ENCODE peak calls at places on chromosomes 5 and 9, in six cellular contexts. One of them, this sample, is unnamed.

GRCh38 chr5:30853158-30853557 is 340.3 kb upstream of the CDH6 start:
- DNase-seq in GM12878: no peak
- DNase-seq in K562: no peak
- DNase-seq in HepG2: no peak
- DNase-seq in SK-N-SH: no peak
- DNase-seq in H1: no peak
- DNase-seq in this sample: no peak

GRCh38 chr5:112763165-112763564 is 25.5 kb downstream of the APC start:
- DNase-seq in SK-N-SH: no peak
- DNase-seq in K562: no peak
- DNase-seq in H1: no peak
- DNase-seq in GM12878: no peak
- DNase-seq in HepG2: no peak
- DNase-seq in this sample: no peak

GRCh38 chr5:18113724-18114123 is 479.5 kb downstream of the TAF11L14 start:
- DNase-seq in HepG2: no peak
- DNase-seq in SK-N-SH: no peak
- DNase-seq in H1: no peak
- DNase-seq in K562: no peak
- DNase-seq in GM12878: no peak
- DNase-seq in this sample: peak

GRCh38 chr9:86350006-86350755 is 4.0 kb downstream of the TUT7 start:
- DNase-seq in SK-N-SH: no peak
- DNase-seq in HepG2: no peak
- DNase-seq in GM12878: no peak
- DNase-seq in K562: no peak
- DNase-seq in H1: no peak
- DNase-seq in this sample: no peak

GRCh38 chr5:14600846-14601245 is 19.3 kb downstream of the OTULINL start:
- DNase-seq in H1: no peak
- DNase-seq in K562: no peak
- DNase-seq in HepG2: no peak
- DNase-seq in GM12878: no peak
- DNase-seq in SK-N-SH: no peak
- DNase-seq in this sample: no peak

GRCh38 chr5:82796643-82797416 is 280.4 kb downstream of the TMEM167A start:
- DNase-seq in GM12878: no peak
- DNase-seq in H1: no peak
- DNase-seq in K562: no peak
- DNase-seq in HepG2: no peak
- DNase-seq in SK-N-SH: no peak
- DNase-seq in this sample: no peak

GRCh38 chr5:56314536-56314935 is 81.4 kb upstream of the ANKRD55 start:
- DNase-seq in SK-N-SH: no peak
- DNase-seq in GM12878: no peak
- DNase-seq in H1: no peak
- DNase-seq in HepG2: peak
- DNase-seq in K562: peak
- DNase-seq in this sample: peak

GRCh38 chr5:174724484-174725260 is at the start of gene MSX2:
- DNase-seq in H1: no peak
- DNase-seq in SK-N-SH: peak
- DNase-seq in GM12878: no peak
- DNase-seq in HepG2: no peak
- DNase-seq in K562: no peak
- DNase-seq in this sample: peak

GRCh38 chr5:180817847-180818246 is 15.2 kb upstream of the MGAT1 start:
- DNase-seq in GM12878: no peak
- DNase-seq in HepG2: no peak
- DNase-seq in H1: no peak
- DNase-seq in SK-N-SH: no peak
- DNase-seq in K562: no peak
- DNase-seq in this sample: no peak

GRCh38 chr9:2764371-2764770 is 47.1 kb downstream of the KCNV2 start:
- DNase-seq in HepG2: no peak
- DNase-seq in GM12878: peak
- DNase-seq in H1: no peak
- DNase-seq in K562: no peak
- DNase-seq in SK-N-SH: no peak
- DNase-seq in this sample: no peak

GRCh38 chr5:145341842-145342241 is 493.3 kb downstream of the PRELID2 start:
- DNase-seq in SK-N-SH: no peak
- DNase-seq in K562: no peak
- DNase-seq in HepG2: no peak
- DNase-seq in H1: no peak
- DNase-seq in GM12878: no peak
- DNase-seq in this sample: no peak

GRCh38 chr5:174426388-174426787 is 298.0 kb upstream of the MSX2 start:
- DNase-seq in GM12878: no peak
- DNase-seq in HepG2: no peak
- DNase-seq in K562: no peak
- DNase-seq in H1: no peak
- DNase-seq in SK-N-SH: no peak
- DNase-seq in this sample: no peak

GRCh38 chr5:55415071-55415470 is 107.3 kb downstream of the MTREX start:
- DNase-seq in GM12878: no peak
- DNase-seq in SK-N-SH: no peak
- DNase-seq in K562: no peak
- DNase-seq in H1: no peak
- DNase-seq in HepG2: no peak
- DNase-seq in this sample: no peak

GRCh38 chr5:154320209-154320608 is 125.6 kb upstream of the SAP30L start:
- DNase-seq in K562: no peak
- DNase-seq in HepG2: no peak
- DNase-seq in SK-N-SH: no peak
- DNase-seq in GM12878: no peak
- DNase-seq in H1: no peak
- DNase-seq in this sample: no peak

GRCh38 chr9:5714501-5715401 is 85.8 kb downstream of the RIC1 start:
- DNase-seq in GM12878: no peak
- DNase-seq in HepG2: peak
- DNase-seq in SK-N-SH: no peak
- DNase-seq in K562: peak
- DNase-seq in H1: no peak
- DNase-seq in this sample: peak

GRCh38 chr9:5715548-5716127 is 86.7 kb downstream of the RIC1 start:
- DNase-seq in GM12878: no peak
- DNase-seq in K562: no peak
- DNase-seq in H1: no peak
- DNase-seq in HepG2: no peak
- DNase-seq in SK-N-SH: no peak
- DNase-seq in this sample: no peak

GRCh38 chr9:5718296-5719032 is 89.6 kb downstream of the RIC1 start:
- DNase-seq in HepG2: no peak
- DNase-seq in K562: no peak
- DNase-seq in SK-N-SH: no peak
- DNase-seq in H1: no peak
- DNase-seq in GM12878: no peak
- DNase-seq in this sample: no peak

GRCh38 chr9:5708414-5708813 is 79.5 kb downstream of the RIC1 start:
- DNase-seq in HepG2: no peak
- DNase-seq in K562: peak
- DNase-seq in H1: no peak
- DNase-seq in GM12878: no peak
- DNase-seq in SK-N-SH: no peak
- DNase-seq in this sample: peak

DNA sequence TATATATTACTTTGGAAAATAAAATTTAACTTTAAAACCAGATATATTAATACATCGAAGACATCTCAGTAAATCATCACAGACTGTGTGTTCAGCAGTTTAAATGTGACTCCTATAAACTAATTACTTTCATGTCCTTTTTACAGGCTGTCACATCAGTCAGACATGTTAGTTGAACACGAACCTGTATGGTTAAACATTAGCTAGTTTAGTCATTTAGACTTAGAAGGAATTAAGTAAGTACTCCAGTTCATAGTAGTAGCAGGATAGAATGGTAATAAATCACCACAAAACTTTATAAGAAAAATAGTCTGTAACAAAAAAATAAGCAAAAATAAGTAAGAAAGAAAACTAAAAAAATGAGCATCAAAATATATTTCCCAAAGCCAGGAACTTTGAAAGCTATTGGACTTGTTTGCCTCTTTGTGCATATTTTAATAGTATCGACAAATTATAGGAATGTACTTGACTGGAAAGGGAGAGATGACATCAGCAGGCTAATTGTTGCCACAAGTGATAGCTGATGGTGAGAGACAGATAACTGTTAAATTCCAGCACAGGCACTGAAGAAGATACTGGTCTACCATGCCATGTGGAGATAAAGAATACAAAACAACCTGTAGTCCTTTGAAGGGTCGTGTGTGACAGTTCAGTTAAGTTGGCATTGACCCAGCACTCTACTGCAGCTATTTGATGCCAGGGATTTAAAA is 83.9 kb downstream of the RIC1 start:
- DNase-seq in HepG2: peak
- DNase-seq in SK-N-SH: no peak
- DNase-seq in GM12878: no peak
- DNase-seq in K562: no peak
- DNase-seq in H1: no peak
- DNase-seq in this sample: no peak
- TF ChIP-seq CHD2 in HepG2: no peak
- TF ChIP-seq CHD2 in SK-N-SH: no peak
- TF ChIP-seq CHD2 in GM12878: no peak
- TF ChIP-seq CHD2 in K562: no peak
- TF ChIP-seq CHD2 in H1: no peak
- TF ChIP-seq CHD2 in this sample: no peak

GRCh38 chr5:91118802-91119201 is 264.3 kb downstream of the ARRDC3 start:
- DNase-seq in SK-N-SH: no peak
- DNase-seq in H1: no peak
- DNase-seq in K562: no peak
- DNase-seq in GM12878: no peak
- DNase-seq in HepG2: no peak
- DNase-seq in this sample: no peak
- TF ChIP-seq CHD2 in SK-N-SH: no peak
- TF ChIP-seq CHD2 in H1: no peak
- TF ChIP-seq CHD2 in K562: no peak
- TF ChIP-seq CHD2 in GM12878: no peak
- TF ChIP-seq CHD2 in HepG2: no peak
- TF ChIP-seq CHD2 in this sample: no peak

GRCh38 chr5:152086668-152087067 is 162.0 kb upstream of the GLRA1 start:
- DNase-seq in GM12878: no peak
- DNase-seq in K562: no peak
- DNase-seq in SK-N-SH: no peak
- DNase-seq in HepG2: no peak
- DNase-seq in H1: no peak
- DNase-seq in this sample: no peak

GRCh38 chr5:152097128-152097527 is 172.5 kb upstream of the GLRA1 start:
- DNase-seq in K562: no peak
- DNase-seq in HepG2: no peak
- DNase-seq in SK-N-SH: no peak
- DNase-seq in H1: no peak
- DNase-seq in GM12878: no peak
- DNase-seq in this sample: no peak

GRCh38 chr5:152094076-152094475 is 169.4 kb upstream of the GLRA1 start:
- DNase-seq in H1: no peak
- DNase-seq in K562: no peak
- DNase-seq in SK-N-SH: no peak
- DNase-seq in HepG2: no peak
- DNase-seq in GM12878: no peak
- DNase-seq in this sample: no peak

GRCh38 chr5:152092580-152092979 is 167.9 kb upstream of the GLRA1 start:
- DNase-seq in GM12878: no peak
- DNase-seq in H1: no peak
- DNase-seq in HepG2: no peak
- DNase-seq in SK-N-SH: no peak
- DNase-seq in K562: no peak
- DNase-seq in this sample: no peak
- TF ChIP-seq CHD2 in GM12878: no peak
- TF ChIP-seq CHD2 in H1: no peak
- TF ChIP-seq CHD2 in HepG2: no peak
- TF ChIP-seq CHD2 in SK-N-SH: no peak
- TF ChIP-seq CHD2 in K562: no peak
- TF ChIP-seq CHD2 in this sample: no peak

GRCh38 chr5:53169933-53170332 is 60.4 kb upstream of the MOCS2 start:
- DNase-seq in K562: no peak
- DNase-seq in H1: no peak
- DNase-seq in GM12878: no peak
- DNase-seq in SK-N-SH: no peak
- DNase-seq in HepG2: no peak
- DNase-seq in this sample: no peak

GRCh38 chr5:53172630-53173029 is 63.1 kb upstream of the MOCS2 start:
- DNase-seq in H1: no peak
- DNase-seq in HepG2: no peak
- DNase-seq in K562: no peak
- DNase-seq in SK-N-SH: no peak
- DNase-seq in GM12878: no peak
- DNase-seq in this sample: no peak

GRCh38 chr5:53173083-53173482 is 63.5 kb upstream of the MOCS2 start:
- DNase-seq in HepG2: no peak
- DNase-seq in GM12878: no peak
- DNase-seq in H1: no peak
- DNase-seq in SK-N-SH: no peak
- DNase-seq in K562: no peak
- DNase-seq in this sample: no peak

GRCh38 chr5:53167836-53168235 is 58.3 kb upstream of the MOCS2 start:
- DNase-seq in GM12878: no peak
- DNase-seq in K562: no peak
- DNase-seq in H1: no peak
- DNase-seq in HepG2: no peak
- DNase-seq in SK-N-SH: no peak
- DNase-seq in this sample: no peak

DNA sequence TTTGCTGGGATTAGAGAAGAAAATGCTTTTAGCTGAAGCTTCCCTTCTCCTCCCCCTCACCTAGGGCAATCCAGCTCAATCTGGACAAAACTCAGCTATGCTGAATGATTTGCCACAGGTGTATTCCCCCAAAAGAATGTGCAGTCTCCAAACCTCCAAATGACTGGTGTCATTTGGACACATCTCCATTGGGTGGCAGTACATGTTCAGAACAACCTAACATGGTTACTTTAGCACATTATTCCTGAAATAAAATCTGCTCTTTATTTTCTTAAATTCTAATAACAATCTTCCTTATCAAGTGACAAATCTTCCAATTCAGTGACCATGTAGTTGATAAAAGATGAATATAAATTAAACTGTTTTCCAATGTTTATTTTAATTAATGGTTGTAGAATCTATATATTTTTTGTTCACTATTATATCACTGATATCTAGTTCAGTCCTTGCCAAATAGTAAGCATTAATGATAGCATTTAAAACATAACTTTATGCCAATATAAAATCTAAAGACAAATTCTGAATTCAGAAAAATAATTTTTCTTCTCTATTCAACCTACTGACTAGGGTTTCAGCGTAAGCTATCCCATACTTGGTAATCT is 61.3 kb upstream of the MOCS2 start:
- DNase-seq in GM12878: no peak
- DNase-seq in SK-N-SH: peak
- DNase-seq in K562: peak
- DNase-seq in H1: no peak
- DNase-seq in HepG2: peak
- DNase-seq in this sample: peak
- TF ChIP-seq CHD2 in GM12878: no peak
- TF ChIP-seq CHD2 in SK-N-SH: no peak
- TF ChIP-seq CHD2 in K562: no peak
- TF ChIP-seq CHD2 in H1: no peak
- TF ChIP-seq CHD2 in HepG2: no peak
- TF ChIP-seq CHD2 in this sample: no peak

GRCh38 chr9:107068581-107068980 is 205.6 kb downstream of the ZNF462 start:
- DNase-seq in H1: no peak
- DNase-seq in K562: no peak
- DNase-seq in HepG2: peak
- DNase-seq in GM12878: no peak
- DNase-seq in SK-N-SH: no peak
- DNase-seq in this sample: no peak
- TF ChIP-seq CHD2 in H1: no peak
- TF ChIP-seq CHD2 in K562: no peak
- TF ChIP-seq CHD2 in HepG2: no peak
- TF ChIP-seq CHD2 in GM12878: no peak
- TF ChIP-seq CHD2 in SK-N-SH: no peak
- TF ChIP-seq CHD2 in this sample: no peak

This sample was measured in A549.